ENCODE peak calls at places on chromosomes 7 and 10, in nine cellular contexts. S is foreskin fibroblast, K is nephron progenitor cell, O is astrocyte of the cerebellum, I is stomach, T is right atrium auricular region, Y is bronchial epithelial cell, X is BE2C, G is lower leg skin. U is an unnamed sample.

GRCh38 chr7:106864298-106865081 is 592 bp upstream of the PIK3CG start:
- DNase-seq in S (no peak), K (no peak), O (no peak), I (no peak), T (no peak), Y (no peak), X (no peak), G (no peak), U (no peak)

GRCh38 chr10:114403545-114404161 is 649 bp downstream of the AFAP1L2 start:
- DNase-seq in S (no peak), K (peak; percentile 56), O (no peak), I (no peak), T (no peak), Y (no peak), X (no peak), G (peak; percentile 87), U (no peak)

GRCh38 chr7:135510603-135511183 is 791 bp upstream of the CNOT4 start:
- DNase-seq in S (no peak), K (no peak), O (no peak), I (no peak), T (no peak), Y (peak; percentile 31), X (no peak), G (peak; percentile 79), U (no peak)

GRCh38 chr10:119349341-119349740 is 142.0 kb downstream of the GRK5 start:
- DNase-seq in S (no peak), K (no peak), O (no peak), I (no peak), T (no peak), Y (no peak), X (no peak), G (no peak), U (no peak)

GRCh38 chr10:76393875-76394706 is 962.7 kb downstream of the LRMDA start:
- DNase-seq in S (no peak), K (no peak), O (no peak), I (no peak), T (no peak), Y (peak; percentile 4), X (no peak), G (no peak), U (no peak)

GRCh38 chr7:100021297-100021696 is 5.9 kb downstream of the ZKSCAN1 start:
- DNase-seq in S (no peak), K (no peak), O (no peak), I (no peak), T (no peak), Y (no peak), X (no peak), G (peak; percentile 64), U (no peak)

GRCh38 chr7:111067682-111068081 is 23.2 kb upstream of the LRRN3 start:
- DNase-seq in S (no peak), K (no peak), O (no peak), I (no peak), T (no peak), Y (no peak), X (no peak), G (no peak), U (no peak)

GRCh38 chr7:129362528-129362927 is 71.7 kb upstream of the STRIP2 start:
- DNase-seq in S (no peak), K (no peak), O (no peak), I (no peak), T (no peak), Y (no peak), X (no peak), G (no peak), U (no peak)

GRCh38 chr7:18961997-18962396 is 155.4 kb downstream of the TWIST1 start:
- DNase-seq in S (peak; percentile 20), K (no peak), O (peak; percentile 19), I (no peak), T (no peak), Y (no peak), X (no peak), G (no peak), U (no peak)

GRCh38 chr10:3222068-3222467 is 49.5 kb upstream of the PITRM1 start:
- DNase-seq in S (no peak), K (no peak), O (no peak), I (no peak), T (no peak), Y (no peak), X (no peak), G (no peak), U (no peak)

GRCh38 chr10:104255244-104255981 is 721 bp downstream of the GSTO1 start:
- DNase-seq in S (peak; percentile 83), K (no peak), O (no peak), I (no peak), T (no peak), Y (peak; percentile 74), X (no peak), G (no peak), U (no peak)

GRCh38 chr10:114492351-114493037 is 88.2 kb upstream of the AFAP1L2 start:
- DNase-seq in S (no peak), K (no peak), O (no peak), I (no peak), T (no peak), Y (peak; percentile 45), X (no peak), G (no peak), U (no peak)

GRCh38 chr10:69629897-69630650 is at the start of gene FAM241B:
- DNase-seq in S (no peak), K (peak; percentile 85), O (no peak), I (peak; percentile 80), T (peak; percentile 57), Y (peak; percentile 52), X (peak; percentile 79), G (peak; percentile 90), U (no peak)

GRCh38 chr10:92366412-92367021 is 75.5 kb downstream of the MARCHF5 start:
- DNase-seq in S (no peak), K (no peak), O (no peak), I (no peak), T (no peak), Y (no peak), X (no peak), G (no peak), U (no peak)

GRCh38 chr7:42237891-42238531 is 1.0 kb upstream of the GLI3 start:
- DNase-seq in S (peak; percentile 64), K (peak; percentile 85), O (no peak), I (no peak), T (no peak), Y (no peak), X (no peak), G (peak; percentile 96), U (no peak)

DNA sequence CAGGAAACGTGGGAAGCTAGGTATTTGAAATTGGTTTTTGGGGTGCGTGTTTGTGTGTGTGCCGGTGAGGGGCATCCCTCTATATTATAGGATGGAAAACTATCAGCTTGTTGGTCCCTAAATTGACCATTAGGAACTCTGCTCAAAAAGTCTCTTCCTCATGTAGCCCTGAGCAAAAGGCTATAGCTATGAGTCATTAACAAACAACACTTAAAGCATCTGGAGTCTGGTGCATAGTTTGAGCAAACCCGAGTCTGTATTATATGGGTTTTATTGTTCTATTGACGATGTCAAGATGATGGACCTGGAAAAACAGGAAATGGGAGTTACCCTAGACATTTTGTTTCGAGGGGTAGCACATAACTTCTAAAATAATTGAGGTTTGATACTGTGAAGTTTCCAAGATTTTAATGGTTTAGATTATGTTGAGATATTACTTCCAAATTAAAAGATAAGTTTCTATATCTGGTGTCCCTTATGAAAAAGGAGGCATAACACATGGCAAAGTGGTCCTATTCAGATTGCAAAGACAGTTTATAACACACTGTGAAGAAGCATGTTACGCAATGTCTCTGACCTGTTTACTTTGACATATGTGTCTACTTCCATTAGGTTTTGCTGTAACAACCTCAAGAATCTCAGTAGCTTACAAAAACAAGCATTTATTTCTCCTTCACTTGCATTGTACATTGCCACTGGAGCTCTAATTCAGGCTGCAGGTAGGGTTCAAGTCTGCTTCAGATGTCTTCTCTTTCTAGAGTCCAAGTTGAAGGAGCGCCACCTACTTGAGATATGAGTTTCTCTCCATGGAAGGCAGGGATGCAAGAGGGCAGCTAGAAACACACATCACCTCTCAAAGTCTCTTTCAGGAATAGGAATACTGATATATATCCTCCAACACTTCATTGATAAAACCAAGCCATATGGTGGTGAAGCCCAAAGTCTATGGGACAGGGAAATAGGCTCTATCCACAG is 357.7 kb downstream of the PHF14 start:
- DNase-seq in S (no peak), K (no peak), O (no peak), I (no peak), T (no peak), Y (peak; percentile 38), X (no peak), G (no peak), U (no peak)
- TF ChIP-seq CTCF in S (no peak), K (no peak), O (no peak), I (no peak), T (no peak), Y (no peak), X (no peak), G (no peak), U (no peak)

GRCh38 chr7:37920619-37921339 is at the start of gene EPDR1:
- DNase-seq in S (no peak), K (peak; percentile 61), O (no peak), I (no peak), T (no peak), Y (no peak), X (peak; percentile 58), G (peak; percentile 87), U (no peak)
- TF ChIP-seq CTCF in S (no peak), K (no peak), O (no peak), I (peak; percentile 17), T (no peak), Y (peak; percentile 43), X (no peak), G (no peak), U (no peak)

DNA sequence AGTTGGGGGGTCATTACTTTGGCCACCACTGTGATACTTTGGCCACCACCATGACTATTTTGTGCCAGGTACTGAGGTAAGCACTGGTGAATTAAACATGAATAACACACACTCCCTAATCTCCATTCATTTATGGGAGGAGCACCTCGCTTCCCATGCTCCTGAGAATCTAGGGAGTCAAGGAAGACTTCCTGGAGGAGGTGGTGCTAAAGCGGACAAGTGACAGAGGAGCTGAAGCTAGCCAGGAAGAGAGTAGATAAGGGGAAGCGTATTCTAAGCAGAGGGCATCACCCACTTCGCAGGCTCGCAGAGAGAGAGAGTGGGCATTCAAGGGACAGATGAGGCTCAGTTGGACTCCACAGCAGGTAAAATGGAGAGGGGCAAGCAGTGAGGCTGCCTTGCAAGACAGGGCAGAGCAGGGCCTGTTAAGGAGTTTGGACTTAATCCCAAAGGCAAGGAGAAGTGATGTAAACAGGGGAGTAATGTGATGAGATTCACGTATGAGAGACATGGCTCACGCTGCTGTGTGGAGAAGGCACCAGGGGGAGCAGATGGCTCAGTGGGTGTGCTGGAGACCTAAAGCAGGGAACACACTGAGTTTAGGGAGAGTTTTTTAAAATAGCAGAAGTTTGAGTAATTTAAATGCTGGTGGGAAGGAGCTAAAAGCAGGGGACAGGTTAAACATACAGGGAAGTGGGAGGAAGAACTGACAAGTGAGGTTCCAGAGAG is 21.3 kb upstream of the TMEM248 start:
- DNase-seq in S (no peak), K (no peak), O (no peak), I (no peak), T (no peak), Y (no peak), X (no peak), G (no peak), U (no peak)
- TF ChIP-seq CTCF in S (no peak), K (no peak), O (no peak), I (no peak), T (no peak), Y (no peak), X (no peak), G (no peak), U (no peak)

DNA sequence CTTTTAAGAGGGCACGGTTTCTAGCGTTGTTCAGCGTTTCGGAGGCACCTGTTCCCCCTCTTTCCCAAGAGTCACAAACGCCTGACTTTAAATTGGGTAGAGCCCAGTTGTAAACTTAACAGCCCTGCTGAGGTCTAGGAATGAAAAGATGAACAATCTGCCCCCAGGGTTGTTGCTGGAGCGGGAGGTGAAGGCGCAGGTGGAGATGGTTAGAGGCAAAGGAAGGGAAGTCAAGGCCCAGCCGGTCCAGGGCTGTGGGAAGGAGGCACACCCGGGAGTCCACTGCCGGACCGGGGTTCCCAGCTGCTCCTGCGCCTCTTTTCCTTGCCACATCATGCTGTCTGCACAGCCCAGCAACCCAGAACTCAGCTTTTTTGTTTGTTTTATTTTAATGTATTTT is 770 bp downstream of the PRXL2A start:
- DNase-seq in S (no peak), K (no peak), O (no peak), I (no peak), T (no peak), Y (no peak), X (no peak), G (no peak), U (no peak)
- TF ChIP-seq CTCF in S (no peak), K (no peak), O (no peak), I (no peak), T (no peak), Y (no peak), X (no peak), G (no peak), U (no peak)

U was measured in HFF-Myc.